ENCODE peak calls at places on chromosomes 6 and 20, in nine cellular contexts. B is naive thymus-derived CD4-positive, alpha-beta T cell; N is upper lobe of right lung; V is SJSA1; Z is MG63; W is right cardiac atrium; T is fibroblast of lung; M is lung; U is heart left ventricle. X is an unnamed sample.
A peak's percentile ranks its signal among the peaks of the same experiment; 100 is the strongest.

GRCh38 chr6:69802995-69803394 is 6.2 kb upstream of the LMBRD1 start:
- DNase-seq in W (no peak), V (no peak), U (no peak), M (no peak), B (no peak), N (no peak), Z (no peak), T (no peak), X (no peak)

GRCh38 chr6:8236956-8237355 is 134.6 kb upstream of the EEF1E1 start:
- DNase-seq in T (no peak), U (no peak), N (no peak), M (no peak), B (no peak), W (no peak), V (no peak), Z (no peak), X (no peak)

GRCh38 chr6:167668019-167668753 is 158.5 kb upstream of the AFDN start:
- DNase-seq in W (peak; percentile 67), B (no peak), V (peak; percentile 27), M (no peak), N (peak; percentile 55), Z (no peak), T (no peak), U (peak; percentile 28), X (no peak)

GRCh38 chr6:27892596-27893058 is 19.6 kb downstream of the OR2B2 start:
- DNase-seq in T (peak; percentile 36), Z (no peak), U (no peak), B (no peak), V (no peak), W (no peak), M (no peak), N (no peak), X (no peak)

GRCh38 chr6:70954750-70955149 is 2.1 kb downstream of the B3GAT2 start:
- DNase-seq in M (no peak), B (no peak), U (no peak), Z (no peak), V (no peak), W (peak; percentile 19), T (no peak), N (no peak), X (no peak)

GRCh38 chr6:23983691-23984090 is 142.3 kb upstream of the NRSN1 start:
- DNase-seq in Z (no peak), U (no peak), M (no peak), V (no peak), T (no peak), N (no peak), W (no peak), B (no peak), X (no peak)

GRCh38 chr20:33945391-33946079 is 48.2 kb upstream of the RALY start:
- DNase-seq in B (no peak), T (peak; percentile 65), U (no peak), V (no peak), W (no peak), Z (peak; percentile 51), M (no peak), N (no peak), X (peak; percentile 42)

GRCh38 chr6:169971171-169971861 is 219.9 kb downstream of the ERMARD start:
- DNase-seq in T (no peak), B (no peak), U (peak; percentile 12), W (no peak), M (no peak), Z (no peak), V (no peak), N (peak; percentile 60), X (no peak)

GRCh38 chr6:4210619-4211419 is 75.4 kb upstream of the ECI2 start:
- DNase-seq in N (peak; percentile 69), Z (peak; percentile 37), T (peak; percentile 47), B (peak; percentile 40), V (peak; percentile 22), U (peak; percentile 52), W (peak; percentile 77), M (peak; percentile 46), X (peak; percentile 73)

GRCh38 chr6:167547751-167548150 is 222.9 kb downstream of the TTLL2 start:
- DNase-seq in B (no peak), N (no peak), M (no peak), V (peak; percentile 54), T (peak; percentile 43), W (no peak), Z (no peak), U (peak; percentile 45), X (peak; percentile 4)

GRCh38 chr20:12207875-12208274 is 290.2 kb downstream of the BTBD3 start:
- DNase-seq in U (no peak), T (peak; percentile 18), V (peak; percentile 5), Z (peak; percentile 8), N (no peak), B (no peak), W (no peak), M (no peak), X (peak; percentile 31)

DNA sequence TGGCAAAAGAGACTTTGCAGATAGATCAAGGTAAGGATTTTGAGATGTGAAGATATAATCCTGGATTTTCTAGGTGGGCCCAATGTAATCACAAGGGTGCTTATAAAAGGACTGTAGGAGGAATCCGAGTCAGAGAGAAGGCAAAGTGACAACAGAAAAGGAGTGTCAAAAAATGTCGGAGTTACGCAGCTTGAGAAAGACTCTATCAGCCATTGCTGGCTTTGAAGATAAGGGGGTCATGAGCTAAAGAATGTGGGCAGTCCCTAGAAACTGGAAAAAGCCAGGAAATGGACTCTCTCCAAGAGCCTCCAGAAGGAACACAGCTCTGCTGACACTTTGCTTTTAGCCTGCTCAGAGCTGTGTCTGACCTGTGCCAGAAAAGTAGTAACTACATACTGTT is 8.7 kb upstream of the RWDD1 start:
- DNase-seq in V (no peak), U (no peak), B (no peak), N (no peak), Z (no peak), T (no peak), W (no peak), M (no peak), X (no peak)
- H3K27me3 ChIP-seq in V (no peaks in the 10 kb centered on the region), U (no peaks in the 10 kb centered on the region), B (no peaks in the 10 kb centered on the region), N (no peaks in the 10 kb centered on the region), Z (peaks cover 5% of the 10 kb centered on the region), T (no peaks in the 10 kb centered on the region), W (no peaks in the 10 kb centered on the region), M (no peaks in the 10 kb centered on the region), X (no peaks in the 10 kb centered on the region)

GRCh38 chr20:46559001-46559400 is 8.5 kb upstream of the OCSTAMP start:
- DNase-seq in V (no peak), B (no peak), T (no peak), U (no peak), M (no peak), N (no peak), Z (peak; percentile 17), W (no peak), X (no peak)

GRCh38 chr20:46559685-46560440 is 9.4 kb upstream of the OCSTAMP start:
- DNase-seq in T (no peak), B (no peak), N (no peak), W (no peak), M (no peak), Z (no peak), U (no peak), V (no peak), X (no peak)

GRCh38 chr20:46558511-46558959 is 8.1 kb upstream of the OCSTAMP start:
- DNase-seq in Z (peak; percentile 94), T (peak; percentile 83), W (no peak), B (peak; percentile 51), M (peak; percentile 30), V (no peak), U (peak; percentile 46), N (no peak), X (peak; percentile 84)

GRCh38 chr20:46555370-46555956 is 5.0 kb upstream of the OCSTAMP start:
- DNase-seq in V (no peak), T (no peak), U (no peak), Z (no peak), N (no peak), M (no peak), W (no peak), B (no peak), X (no peak)

DNA sequence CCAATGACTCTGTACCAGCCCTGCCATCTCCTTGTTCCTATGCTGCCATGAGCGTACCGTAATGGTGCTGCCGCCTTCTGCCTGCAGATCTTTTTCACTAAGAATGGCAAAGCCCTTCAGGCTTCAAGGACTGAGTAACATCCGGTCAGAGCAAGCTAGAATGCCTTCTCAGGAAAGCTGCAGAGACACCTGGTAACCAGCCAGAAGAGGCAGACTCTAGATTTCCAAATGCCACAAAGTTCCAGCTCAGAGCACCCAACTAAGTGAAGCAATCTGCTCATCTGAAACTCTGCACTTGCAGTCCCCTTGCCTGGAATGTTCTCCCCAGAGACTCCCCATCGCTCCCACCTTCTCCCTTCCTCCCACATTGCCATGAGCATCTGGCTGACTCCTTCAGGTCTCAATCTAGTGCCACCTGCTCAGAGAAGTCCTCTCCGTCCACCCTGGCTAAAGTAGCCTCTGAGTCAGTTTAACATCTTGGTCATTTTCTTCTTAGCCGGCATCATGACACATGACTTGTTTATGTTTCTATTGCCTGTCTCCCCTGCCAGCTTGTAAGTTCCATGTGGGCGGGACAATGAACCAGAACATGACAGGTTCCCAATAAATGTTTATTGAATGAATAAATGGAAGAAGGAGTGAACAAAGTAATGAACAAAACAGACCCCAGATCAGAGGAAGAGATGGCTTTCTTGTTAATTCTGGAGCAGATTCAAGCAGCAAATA is 6.9 kb upstream of the OCSTAMP start:
- DNase-seq in B (no peak), W (no peak), M (no peak), Z (peak; percentile 47), T (peak; percentile 21), U (no peak), V (no peak), N (no peak), X (no peak)
- H3K27me3 ChIP-seq in B (no peaks in the 10 kb centered on the region), W (no peaks in the 10 kb centered on the region), M (no peaks in the 10 kb centered on the region), Z (no peaks in the 10 kb centered on the region), T (no peaks in the 10 kb centered on the region), U (no peaks in the 10 kb centered on the region), V (no peaks in the 10 kb centered on the region), N (peaks cover 4% of the 10 kb centered on the region), X (no peaks in the 10 kb centered on the region)

DNA sequence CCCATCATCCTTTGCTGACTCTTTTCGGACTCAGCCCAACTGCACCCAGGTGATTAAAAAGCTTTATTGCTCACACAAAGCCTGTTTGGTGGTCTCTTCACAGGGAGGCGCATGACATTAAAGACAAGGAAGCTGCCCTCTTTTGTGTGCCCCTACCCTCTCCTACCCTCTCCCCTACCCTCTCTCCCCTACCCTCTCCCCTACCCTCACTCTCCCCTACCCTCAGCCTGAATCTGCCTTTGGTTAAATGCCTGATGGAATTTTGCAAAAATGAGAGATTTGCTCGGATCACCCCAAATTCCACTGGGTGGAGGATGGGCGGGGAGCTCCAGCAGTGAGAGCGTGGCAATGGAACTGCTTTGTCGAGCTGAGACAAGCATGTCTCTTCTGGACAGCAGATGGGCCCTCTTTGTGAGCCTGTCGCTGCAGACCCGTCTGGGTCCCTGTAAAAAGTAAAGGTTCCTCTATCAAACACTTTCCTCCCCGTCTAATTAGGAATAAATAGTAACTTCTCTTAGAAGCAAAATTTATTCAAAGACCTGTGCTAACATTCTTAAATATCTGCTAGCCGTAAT is 76.4 kb upstream of the MLN start:
- DNase-seq in V (no peak), Z (no peak), N (no peak), U (no peak), T (no peak), B (no peak), W (no peak), M (no peak), X (no peak)
- H3K27me3 ChIP-seq in V (peaks cover 5% of the 10 kb centered on the region), Z (no peaks in the 10 kb centered on the region), N (no peaks in the 10 kb centered on the region), U (no peaks in the 10 kb centered on the region), T (peaks cover 5% of the 10 kb centered on the region), B (no peaks in the 10 kb centered on the region), W (no peaks in the 10 kb centered on the region), M (no peaks in the 10 kb centered on the region), X (peaks cover 1% of the 10 kb centered on the region)

DNA sequence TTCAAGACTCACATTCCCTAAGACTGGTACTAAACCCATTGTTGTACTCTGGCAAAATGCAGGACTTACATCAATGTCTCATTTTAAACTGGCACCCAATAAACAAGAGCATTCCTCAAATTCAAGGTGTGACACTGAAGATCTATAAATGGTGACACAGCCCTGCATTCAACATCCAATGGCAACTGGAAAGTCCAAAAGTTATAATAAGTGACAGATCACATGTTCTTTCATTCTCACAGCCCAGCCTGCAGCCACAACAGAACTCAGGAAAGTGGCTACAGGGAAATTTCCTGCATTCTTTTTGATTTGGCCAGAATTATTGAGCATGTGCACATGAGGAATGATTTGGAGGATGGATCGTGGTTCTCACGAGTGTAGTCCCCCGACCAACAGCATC is 57.5 kb downstream of the MBOAT1 start:
- DNase-seq in N (no peak), W (no peak), V (no peak), M (no peak), T (no peak), U (no peak), Z (no peak), B (no peak), X (no peak)
- H3K27me3 ChIP-seq in N (no peaks in the 10 kb centered on the region), W (no peaks in the 10 kb centered on the region), V (no peaks in the 10 kb centered on the region), M (no peaks in the 10 kb centered on the region), T (no peaks in the 10 kb centered on the region), U (no peaks in the 10 kb centered on the region), Z (no peaks in the 10 kb centered on the region), B (no peaks in the 10 kb centered on the region), X (no peaks in the 10 kb centered on the region)

X was measured in brain microvascular endothelial cell.